ENCODE peak calls at places on chromosomes 11 and 22, in five cellular contexts. S is tibial artery, V is NCI-H1694 treated with DMSO at 0.1 percent for 48 hours, W is ACHN, F is adrenal gland. Z is an unnamed sample.

GRCh38 chr11:65329503-65329902 is 4.1 kb upstream of the DPF2 start:
- DNase-seq in S (no peak), V (no peak), W (no peak), F (no peak), Z (peak; percentile 85)

GRCh38 chr11:93236741-93237675 is 39.2 kb upstream of the SLC36A4 start:
- DNase-seq in S (no peak), V (no peak), W (peak; percentile 38), F (peak; percentile 37), Z (peak; percentile 81)

GRCh38 chr22:19719055-19719482 is 4.3 kb upstream of the GP1BB start:
- DNase-seq in S (no peak), V (no peak), W (no peak), F (no peak), Z (no peak)

GRCh38 chr11:66857234-66857926 is 516 bp downstream of the LRFN4 start:
- DNase-seq in S (no peak), V (no peak), W (no peak), F (no peak), Z (no peak)

GRCh38 chr22:19105867-19106802 is 16.1 kb downstream of the DGCR2 start:
- DNase-seq in S (peak; percentile 56), V (no peak), W (peak; percentile 15), F (no peak), Z (no peak)

GRCh38 chr22:36258750-36259619 is 6.1 kb downstream of the APOL1 start:
- DNase-seq in S (no peak), V (no peak), W (no peak), F (no peak), Z (peak; percentile 20)

GRCh38 chr11:76627541-76628082 is 42.9 kb downstream of the LRRC32 start:
- DNase-seq in S (no peak), V (no peak), W (no peak), F (no peak), Z (no peak)

GRCh38 chr22:37045958-37046357 is 5.6 kb upstream of the KCTD17 start:
- DNase-seq in S (no peak), V (peak; percentile 60), W (peak; percentile 64), F (no peak), Z (peak; percentile 21)

GRCh38 chr11:70490723-70491558 is 92.6 kb downstream of the CTTN start:
- DNase-seq in S (peak; percentile 29), V (no peak), W (no peak), F (no peak), Z (no peak)

GRCh38 chr22:26416670-26417270 is 12.3 kb upstream of the ASPHD2 start:
- DNase-seq in S (no peak), V (no peak), W (peak; percentile 86), F (no peak), Z (no peak)

Z was measured in OCI-M1.